ENCODE peak calls at places on chromosomes 7 and 10, in ten cellular contexts. S is DND-41, L is GM23338, Q is adrenal gland, F is neural progenitor cell, Y is mammary epithelial cell, U is suprapubic skin, G is SJSA1, W is OCI-LY7, Z is cardiac muscle cell. E is an unnamed sample.

GRCh38 chr7:22317632-22318031 is 39.3 kb downstream of the RAPGEF5 start:
- DNase-seq in Q (no peak), F (no peak), W (no peak), Y (no peak), L (no peak), S (no peak), G (no peak), U (no peak), Z (no peak), E (no peak)

GRCh38 chr10:97861351-97861750 is 11.7 kb downstream of the GOLGA7B start:
- DNase-seq in Y (peak), L (no peak), F (no peak), S (no peak), Q (peak), U (no peak), Z (no peak), W (no peak), G (peak), E (peak)

GRCh38 chr7:45594780-45595535 is 20.8 kb downstream of the ADCY1 start:
- DNase-seq in Q (no peak), G (no peak), W (no peak), S (no peak), Z (no peak), F (no peak), Y (no peak), L (no peak), U (no peak), E (no peak)

GRCh38 chr7:129989466-129989865 is 36.7 kb upstream of the UBE2H start:
- DNase-seq in F (no peak), Z (no peak), U (no peak), Q (no peak), G (no peak), W (no peak), L (no peak), S (peak), Y (peak), E (no peak)

GRCh38 chr10:11612004-11613001 is 853 bp upstream of the USP6NL start:
- DNase-seq in G (no peak), L (no peak), Y (peak), Q (no peak), Z (no peak), U (no peak), S (peak), F (no peak), W (peak), E (no peak)

GRCh38 chr7:12504144-12504543 is 66.4 kb upstream of the SCIN start:
- DNase-seq in Z (no peak), F (no peak), S (no peak), L (no peak), U (no peak), G (no peak), Y (no peak), Q (no peak), W (no peak), E (no peak)

GRCh38 chr10:79066460-79067240 is 2.1 kb upstream of the ZMIZ1 start:
- DNase-seq in F (peak), Z (peak), Q (no peak), U (no peak), L (peak), W (no peak), S (peak), G (peak), Y (peak), E (peak)

GRCh38 chr7:50687096-50687495 is 95.6 kb downstream of the GRB10 start:
- DNase-seq in Y (no peak), F (no peak), G (no peak), Q (no peak), W (no peak), Z (no peak), S (no peak), U (no peak), L (no peak), E (no peak)

GRCh38 chr10:45383682-45384320 is 9.8 kb downstream of the ALOX5 start:
- DNase-seq in U (no peak), L (no peak), Q (no peak), S (no peak), F (no peak), Z (no peak), G (no peak), Y (no peak), W (no peak), E (no peak)

GRCh38 chr10:130424418-130424817 is 288.2 kb downstream of the GLRX3 start:
- DNase-seq in L (no peak), W (no peak), U (no peak), F (no peak), G (no peak), Z (no peak), Y (no peak), S (no peak), Q (no peak), E (no peak)

GRCh38 chr10:125160856-125161569 is 650 bp upstream of the CTBP2 start:
- DNase-seq in Z (peak), Q (peak), F (peak), L (peak), S (peak), U (peak), Y (peak), G (peak), W (no peak), E (peak)

GRCh38 chr7:19369182-19369581 is 224.0 kb upstream of the FERD3L start:
- DNase-seq in Z (no peak), Q (no peak), U (no peak), G (no peak), Y (no peak), S (no peak), W (no peak), F (no peak), L (peak), E (no peak)

GRCh38 chr7:17368856-17369520 is 70.5 kb downstream of the AHR start:
- DNase-seq in Q (no peak), G (no peak), U (no peak), Z (no peak), W (no peak), S (no peak), L (no peak), F (no peak), Y (no peak), E (no peak)

GRCh38 chr10:3294919-3295318 is 122.3 kb upstream of the PITRM1 start:
- DNase-seq in G (no peak), S (no peak), Z (no peak), L (no peak), F (no peak), W (no peak), Q (no peak), U (no peak), Y (no peak), E (no peak)

GRCh38 chr10:102341038-102341688 is 54.3 kb upstream of the NFKB2 start:
- DNase-seq in U (no peak), Z (no peak), L (no peak), Y (no peak), F (no peak), W (no peak), G (no peak), S (no peak), Q (no peak), E (peak)

GRCh38 chr7:151687523-151688235 is 168.0 kb upstream of the RHEB start:
- DNase-seq in F (peak), U (peak), G (peak), Y (peak), Z (peak), S (no peak), Q (peak), L (peak), W (no peak), E (peak)

GRCh38 chr7:45869426-45869825 is 3.5 kb downstream of the CCDC201 start:
- DNase-seq in Q (no peak), S (no peak), W (no peak), U (no peak), Y (no peak), F (no peak), L (no peak), Z (no peak), G (no peak), E (no peak)

GRCh38 chr7:52838981-52839411 is 196.4 kb upstream of the POM121L12 start:
- DNase-seq in W (no peak), L (no peak), Q (no peak), F (no peak), U (no peak), Y (no peak), G (no peak), Z (no peak), S (no peak), E (no peak)

GRCh38 chr10:133143546-133143945 is 16.5 kb upstream of the KNDC1 start:
- DNase-seq in G (no peak), Q (no peak), L (no peak), S (no peak), Y (no peak), Z (no peak), U (no peak), W (no peak), F (no peak), E (no peak)

GRCh38 chr10:119737827-119738226 is 12.0 kb downstream of the INPP5F start:
- DNase-seq in Q (peak), Y (peak), Z (no peak), F (peak), U (no peak), L (peak), W (no peak), S (no peak), G (peak), E (peak)

GRCh38 chr10:122279725-122280141 is 8.6 kb downstream of the BTBD16 start:
- DNase-seq in F (peak), G (no peak), Y (peak), W (peak), S (no peak), Q (peak), U (no peak), L (peak), Z (peak), E (peak)

GRCh38 chr10:68402271-68402670 is 4.8 kb downstream of the RUFY2 start:
- DNase-seq in G (no peak), L (no peak), Z (no peak), Y (no peak), F (no peak), Q (no peak), W (no peak), S (no peak), U (no peak), E (no peak)

GRCh38 chr7:106201176-106201575 is 83.6 kb downstream of the NAMPT start:
- DNase-seq in Q (no peak), S (no peak), F (no peak), Y (no peak), W (no peak), U (no peak), Z (no peak), L (no peak), G (no peak), E (no peak)

GRCh38 chr10:130167707-130168106 is 31.5 kb downstream of the GLRX3 start:
- DNase-seq in Q (no peak), U (no peak), Z (no peak), Y (no peak), L (no peak), G (no peak), F (no peak), S (no peak), W (no peak), E (no peak)

GRCh38 chr7:150388709-150389531 is 9.8 kb downstream of the ZNF775 start:
- DNase-seq in F (peak), Q (peak), U (peak), G (no peak), L (peak), W (no peak), Y (no peak), S (no peak), Z (peak), E (peak)

GRCh38 chr10:110075726-110076125 is 67.9 kb downstream of the ADD3 start:
- DNase-seq in S (no peak), G (no peak), W (no peak), F (no peak), Y (no peak), Z (no peak), U (no peak), L (no peak), Q (no peak), E (no peak)

GRCh38 chr10:110074986-110075664 is 67.3 kb downstream of the ADD3 start:
- DNase-seq in S (no peak), G (peak), L (no peak), Q (no peak), U (no peak), Z (no peak), Y (peak), F (no peak), W (peak), E (peak)

GRCh38 chr10:110077436-110078120 is 69.8 kb downstream of the ADD3 start:
- DNase-seq in U (no peak), Y (peak), Z (no peak), S (no peak), Q (no peak), W (no peak), G (no peak), L (no peak), F (no peak), E (peak)

GRCh38 chr10:110076559-110077318 is 69.0 kb downstream of the ADD3 start:
- DNase-seq in W (peak), U (no peak), Q (peak), Z (no peak), G (peak), F (no peak), Y (peak), L (no peak), S (peak), E (peak)

DNA sequence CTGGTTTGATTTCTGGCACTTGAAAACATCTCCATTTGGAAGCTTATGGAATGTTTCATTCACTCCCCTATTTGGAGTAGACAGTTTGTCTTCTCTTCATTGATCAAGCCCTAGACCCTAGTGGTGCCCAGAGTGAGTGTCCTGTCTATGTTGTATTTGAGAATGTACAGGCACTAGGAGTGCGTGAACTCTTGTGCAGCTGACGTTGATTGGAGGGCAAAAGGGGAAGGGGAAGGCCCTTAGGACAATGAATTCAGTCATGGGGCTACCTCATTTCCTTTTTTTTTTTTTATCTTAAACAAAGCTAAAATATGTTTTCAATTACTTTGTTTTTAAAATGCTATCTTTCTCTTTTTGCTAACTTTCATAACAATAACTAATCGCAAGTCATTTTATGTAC is 66.5 kb downstream of the ADD3 start:
- DNase-seq in G (no peak), S (no peak), W (no peak), Y (no peak), F (no peak), Z (peak), L (no peak), Q (no peak), U (no peak), E (peak)
- H3K4me3 ChIP-seq in G (no peak), S (no peak), W (no peak), Y (no peak), F (no peak), Z (no peak), L (no peak), Q (no peak), U (no peak), E (peak)

DNA sequence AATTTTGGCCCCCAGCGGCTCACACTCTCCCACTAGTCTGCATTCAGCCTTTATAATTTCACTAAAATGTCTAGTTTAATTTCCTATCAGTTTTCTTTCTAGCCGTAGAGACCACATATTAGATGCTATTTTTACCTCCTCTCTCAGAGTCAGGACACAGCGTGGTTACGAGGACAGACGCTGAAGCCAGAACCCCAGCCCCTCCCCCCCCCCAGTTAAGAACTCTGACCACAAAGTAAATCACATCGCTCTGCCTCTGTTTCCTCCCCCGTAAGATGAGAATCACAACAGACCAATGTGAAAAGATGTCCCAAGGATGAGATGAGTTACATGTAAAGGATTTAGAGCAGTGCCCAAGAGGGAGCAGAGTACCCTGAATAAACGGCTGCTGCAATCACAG is 11.1 kb upstream of the TARP start:
- DNase-seq in Y (no peak), S (no peak), Q (no peak), F (no peak), U (no peak), L (no peak), Z (no peak), W (no peak), G (no peak), E (no peak)
- H3K4me3 ChIP-seq in Y (no peak), S (no peak), Q (no peak), F (no peak), U (no peak), L (no peak), Z (no peak), W (no peak), G (no peak), E (no peak)

DNA sequence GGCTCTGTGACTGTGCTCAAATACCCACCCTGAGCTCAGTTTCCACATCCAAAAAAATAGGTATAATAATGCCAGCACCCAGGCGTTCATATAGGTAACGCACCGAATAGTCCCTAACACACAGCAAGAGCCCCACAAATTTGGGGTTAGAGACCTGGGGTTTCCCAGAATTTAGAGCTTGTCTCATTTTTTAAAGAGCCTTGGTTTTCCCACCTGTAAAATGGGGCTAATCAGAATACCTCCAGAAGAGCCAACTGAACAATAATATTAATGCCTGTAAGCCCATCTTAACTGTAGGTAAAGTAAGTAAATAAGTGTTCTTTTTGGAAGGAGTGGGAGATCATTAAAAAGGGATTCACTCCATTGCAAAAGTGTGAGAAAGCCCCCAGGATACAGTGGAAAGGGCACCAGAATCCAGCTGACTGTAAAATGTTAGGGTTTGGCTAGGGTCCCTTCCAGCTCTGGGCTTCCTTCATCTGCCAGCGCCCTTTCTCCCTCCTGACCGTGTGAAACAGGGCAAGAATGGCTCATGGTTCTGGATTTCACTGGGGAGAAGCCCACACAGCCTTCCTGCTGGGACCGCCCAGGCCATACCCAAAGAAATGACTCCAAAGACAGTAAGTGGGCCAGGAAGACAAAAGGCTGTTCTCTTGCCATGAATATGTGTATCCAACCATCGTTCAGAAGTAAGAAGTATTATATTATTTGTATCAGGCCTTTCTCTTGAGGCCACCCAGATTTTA is 2.1 kb downstream of the MTURN start:
- DNase-seq in L (no peak), W (no peak), Y (no peak), Q (no peak), U (no peak), G (peak), Z (no peak), F (no peak), S (no peak), E (no peak)
- H3K4me3 ChIP-seq in L (peak), W (no peak), Y (peak), Q (no peak), U (peak), G (peak), Z (peak), F (peak), S (no peak), E (peak)

GRCh38 chr10:43026039-43026973 is 50.6 kb upstream of the RET start:
- DNase-seq in F (peak), S (no peak), U (peak), Z (peak), L (peak), W (no peak), Q (no peak), G (no peak), Y (peak), E (no peak)
- H3K4me3 ChIP-seq in F (peak), S (no peak), U (no peak), Z (no peak), L (peak), W (no peak), Q (no peak), G (no peak), Y (peak), E (no peak)

DNA sequence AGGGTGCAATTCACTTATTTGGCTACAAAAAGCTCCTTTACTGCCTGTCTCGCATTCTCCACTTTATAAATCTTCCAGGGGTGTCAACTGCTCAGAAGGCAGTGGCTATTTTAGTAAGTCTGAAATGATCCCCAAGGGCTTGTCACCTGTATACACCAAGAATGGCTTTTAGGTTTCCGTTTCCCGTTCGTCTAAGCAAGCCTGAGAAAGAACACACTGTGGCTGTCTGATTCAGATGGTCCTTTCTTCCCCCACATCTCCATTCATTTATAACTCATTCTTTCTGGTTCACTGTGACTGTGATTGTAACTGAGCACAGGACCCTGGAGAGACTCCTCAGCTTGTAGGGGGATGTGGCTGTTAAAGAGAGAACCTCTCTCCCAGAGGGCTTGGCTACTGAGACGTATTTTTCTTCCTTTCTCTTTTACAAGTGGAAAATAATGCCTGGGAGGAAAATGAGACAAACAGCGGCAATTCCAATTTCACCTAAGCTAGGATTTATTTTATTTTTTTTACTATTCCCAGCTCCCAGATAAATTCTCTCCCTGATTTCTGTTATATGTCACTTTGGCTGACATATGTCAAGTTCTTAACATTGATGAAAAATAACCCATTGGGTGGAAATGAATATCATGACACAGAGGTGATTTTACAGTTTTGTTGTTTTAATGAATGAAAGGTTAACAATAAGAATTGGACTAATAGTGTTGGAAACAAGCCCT is 129.3 kb downstream of the FAM107B start:
- DNase-seq in Z (no peak), G (no peak), L (no peak), Y (no peak), Q (no peak), S (no peak), W (peak), U (no peak), F (no peak), E (no peak)
- H3K4me3 ChIP-seq in Z (no peak), G (no peak), L (no peak), Y (no peak), Q (no peak), S (no peak), W (peak), U (no peak), F (no peak), E (no peak)

GRCh38 chr7:120033114-120033513 is 239.9 kb upstream of the KCND2 start:
- DNase-seq in G (no peak), L (peak), W (no peak), S (no peak), Q (no peak), Y (peak), Z (no peak), U (no peak), F (peak), E (no peak)
- H3K4me3 ChIP-seq in G (no peak), L (peak), W (no peak), S (no peak), Q (no peak), Y (no peak), Z (no peak), U (no peak), F (no peak), E (no peak)

GRCh38 chr7:155646669-155647068 is 2.2 kb downstream of the RBM33 start:
- DNase-seq in W (no peak), S (no peak), Z (no peak), Y (no peak), L (no peak), G (no peak), F (no peak), U (no peak), Q (no peak), E (no peak)
- H3K4me3 ChIP-seq in W (peak), S (peak), Z (peak), Y (peak), L (peak), G (no peak), F (peak), U (peak), Q (no peak), E (no peak)